ENCODE peak calls at places on chromosomes 6 and 20, in eight cellular contexts. K is adipocyte, T is AG08395, Q is astrocyte of the cerebellum, F is aorta, U is small intestine, P is COLO829, L is HFFc6. N is an unnamed sample.

GRCh38 chr20:62576815-62577214 is 65.5 kb upstream of the SLCO4A1 start:
- DNase-seq in K (peak; percentile 45), T (peak; percentile 41), Q (no peak), F (no peak), U (no peak), P (no peak), L (no peak), N (no peak)

GRCh38 chr6:166330612-166331011 is 11.7 kb downstream of the SFT2D1 start:
- DNase-seq in K (peak; percentile 4), T (no peak), Q (no peak), F (no peak), U (peak; percentile 60), P (no peak), L (no peak), N (no peak)

GRCh38 chr20:10653593-10654288 is 20.1 kb downstream of the JAG1 start:
- DNase-seq in K (no peak), T (peak; percentile 51), Q (no peak), F (no peak), U (peak; percentile 20), P (no peak), L (no peak), N (no peak)

GRCh38 chr6:143339223-143339622 is 111.3 kb downstream of the ADAT2 start:
- DNase-seq in K (no peak), T (no peak), Q (no peak), F (no peak), U (no peak), P (no peak), L (no peak), N (no peak)

GRCh38 chr20:32891491-32891890 is 32.8 kb downstream of the EFCAB8 start:
- DNase-seq in K (no peak), T (no peak), Q (no peak), F (no peak), U (no peak), P (no peak), L (no peak), N (no peak)

GRCh38 chr20:53283011-53283410 is 310.6 kb downstream of the ZNF217 start:
- DNase-seq in K (no peak), T (no peak), Q (no peak), F (no peak), U (no peak), P (no peak), L (no peak), N (no peak)

GRCh38 chr6:107572886-107573285 is 83.0 kb downstream of the SOBP start:
- DNase-seq in K (no peak), T (no peak), Q (no peak), F (no peak), U (no peak), P (no peak), L (no peak), N (no peak)

GRCh38 chr20:50772418-50773185 is 22.3 kb upstream of the BCAS4 start:
- DNase-seq in K (no peak), T (no peak), Q (no peak), F (no peak), U (no peak), P (no peak), L (no peak), N (no peak)

GRCh38 chr6:150301871-150302800 is 66.7 kb upstream of the IYD start:
- DNase-seq in K (peak; percentile 58), T (peak; percentile 78), Q (peak; percentile 55), F (no peak), U (peak; percentile 72), P (peak; percentile 80), L (peak; percentile 62), N (no peak)

GRCh38 chr6:43790031-43790430 is 20.0 kb downstream of the VEGFA start:
- DNase-seq in K (peak; percentile 95), T (peak; percentile 49), Q (no peak), F (peak; percentile 74), U (no peak), P (no peak), L (no peak), N (no peak)

GRCh38 chr6:75402296-75402695 is 91.3 kb downstream of the FILIP1 start:
- DNase-seq in K (peak; percentile 67), T (peak; percentile 83), Q (peak; percentile 71), F (peak; percentile 59), U (no peak), P (peak; percentile 28), L (peak; percentile 84), N (no peak)

GRCh38 chr6:150465610-150466009 is 96.8 kb downstream of the IYD start:
- DNase-seq in K (no peak), T (no peak), Q (no peak), F (no peak), U (no peak), P (no peak), L (no peak), N (no peak)

GRCh38 chr6:31007694-31008093 is 2.6 kb upstream of the MUC22 start:
- DNase-seq in K (peak; percentile 85), T (peak; percentile 83), Q (peak; percentile 84), F (no peak), U (no peak), P (peak; percentile 42), L (peak; percentile 67), N (no peak)

N was measured in cerebellar cortex.